ENCODE peak calls at places on chromosome 3, in five cellular contexts. R is CD4-positive, alpha-beta T cell; A is fibroblast of lung; J is AG04450; K is body of pancreas. F is an unnamed sample. For H3K27me3 and H3K9me3, the result is how much of the 10 kb centered on the place peaks cover.

GRCh38 chr3:105869982-105870381 is 1.2 kb upstream of the CBLB start:
- DNase-seq in K (no peak), J (no peak), A (no peak), R (no peak), F (no peak)

GRCh38 chr3:179414804-179415203 is 36.5 kb downstream of the GNB4 start:
- DNase-seq in K (no peak), J (no peak), A (no peak), R (no peak), F (no peak)

GRCh38 chr3:173191611-173192010 is 50.6 kb upstream of the SPATA16 start:
- DNase-seq in A (peak), R (no peak), K (no peak), J (no peak), F (no peak)

GRCh38 chr3:50825841-50826240 is 151.1 kb downstream of the DOCK3 start:
- DNase-seq in A (peak), J (no peak), K (no peak), R (no peak), F (no peak)

GRCh38 chr3:126527455-126528211 is 3.7 kb downstream of the CHST13 start:
- DNase-seq in A (no peak), K (no peak), J (no peak), R (no peak), F (no peak)

GRCh38 chr3:45455040-45455439 is 66.7 kb downstream of the LARS2 start:
- DNase-seq in K (no peak), J (no peak), R (no peak), A (no peak), F (no peak)

GRCh38 chr3:79491029-79491634 is 276.7 kb downstream of the ROBO1 start:
- DNase-seq in A (peak), R (no peak), J (no peak), K (no peak), F (no peak)

GRCh38 chr3:124558898-124559649 is 171.2 kb upstream of the UMPS start:
- DNase-seq in K (peak), R (no peak), J (peak), A (peak), F (peak)

GRCh38 chr3:70433091-70433490 is 120.7 kb upstream of the MDFIC2 start:
- DNase-seq in K (no peak), A (peak), R (no peak), J (no peak), F (no peak)

GRCh38 chr3:57910988-57911387 is 97.2 kb upstream of the FLNB start:
- DNase-seq in K (no peak), J (no peak), A (peak), R (no peak), F (peak)

GRCh38 chr3:132008841-132009638 is 25.8 kb downstream of the CPNE4 start:
- DNase-seq in J (no peak), R (no peak), A (peak), K (no peak), F (peak)

GRCh38 chr3:99325407-99325806 is 313.0 kb upstream of the COL8A1 start:
- DNase-seq in A (no peak), K (no peak), R (no peak), J (no peak), F (no peak)

GRCh38 chr3:32817195-32817560 is 619 bp upstream of the TRIM71 start:
- DNase-seq in A (no peak), K (no peak), J (no peak), R (no peak), F (no peak)

GRCh38 chr3:52529376-52530333 is 4.0 kb downstream of the NT5DC2 start:
- DNase-seq in K (no peak), J (no peak), A (peak), R (no peak), F (peak)

GRCh38 chr3:49500408-49501257 is 30.6 kb downstream of the DAG1 start:
- DNase-seq in K (peak), J (peak), R (no peak), A (peak), F (peak)

GRCh38 chr3:133662256-133662773 is 574 bp upstream of the TOPBP1 start:
- DNase-seq in A (peak), J (no peak), R (no peak), K (no peak), F (no peak)

GRCh38 chr3:43394071-43394501 is 107.7 kb downstream of the SNRK start:
- DNase-seq in R (no peak), A (peak), J (no peak), K (peak), F (no peak)

GRCh38 chr3:156160653-156161052 is 40.3 kb downstream of the KCNAB1 start:
- DNase-seq in A (peak), R (no peak), J (no peak), K (no peak), F (no peak)

GRCh38 chr3:141875893-141876380 is 506 bp upstream of the ATP1B3 start:
- DNase-seq in A (peak), R (peak), J (no peak), K (peak), F (peak)

GRCh38 chr3:17157713-17158112 is 273.0 kb downstream of the PLCL2 start:
- DNase-seq in A (peak), J (no peak), R (no peak), K (no peak), F (no peak)

GRCh38 chr3:8884630-8885290 is 78.5 kb downstream of the RAD18 start:
- DNase-seq in J (no peak), R (no peak), A (peak), K (no peak), F (no peak)

GRCh38 chr3:149448331-149448831 is 26.1 kb upstream of the TM4SF4 start:
- DNase-seq in A (peak), K (no peak), J (no peak), R (no peak), F (no peak)

GRCh38 chr3:123732447-123732846 is 147.6 kb upstream of the HACD2 start:
- DNase-seq in A (peak), R (no peak), K (no peak), J (peak), F (no peak)

GRCh38 chr3:50516048-50516871 is 12.8 kb upstream of the CACNA2D2 start:
- DNase-seq in K (no peak), J (no peak), R (no peak), A (no peak), F (peak)

GRCh38 chr3:142929109-142929508 is 34.4 kb downstream of the PAQR9 start:
- DNase-seq in A (peak), R (no peak), J (no peak), K (peak), F (peak)

GRCh38 chr3:177358968-177359600 is 161.8 kb upstream of the TBL1XR1 start:
- DNase-seq in A (peak), J (no peak), R (peak), K (no peak), F (peak)

GRCh38 chr3:128133273-128133883 is 9.8 kb upstream of the RUVBL1 start:
- DNase-seq in A (peak), K (peak), J (peak), R (peak), F (peak)

GRCh38 chr3:182692685-182693084 is 100.6 kb upstream of the ATP11B start:
- DNase-seq in K (no peak), J (no peak), R (no peak), A (no peak), F (no peak)

GRCh38 chr3:27591811-27592210 is 107.6 kb upstream of the SLC4A7 start:
- DNase-seq in A (peak), K (no peak), J (no peak), R (no peak), F (no peak)

DNA sequence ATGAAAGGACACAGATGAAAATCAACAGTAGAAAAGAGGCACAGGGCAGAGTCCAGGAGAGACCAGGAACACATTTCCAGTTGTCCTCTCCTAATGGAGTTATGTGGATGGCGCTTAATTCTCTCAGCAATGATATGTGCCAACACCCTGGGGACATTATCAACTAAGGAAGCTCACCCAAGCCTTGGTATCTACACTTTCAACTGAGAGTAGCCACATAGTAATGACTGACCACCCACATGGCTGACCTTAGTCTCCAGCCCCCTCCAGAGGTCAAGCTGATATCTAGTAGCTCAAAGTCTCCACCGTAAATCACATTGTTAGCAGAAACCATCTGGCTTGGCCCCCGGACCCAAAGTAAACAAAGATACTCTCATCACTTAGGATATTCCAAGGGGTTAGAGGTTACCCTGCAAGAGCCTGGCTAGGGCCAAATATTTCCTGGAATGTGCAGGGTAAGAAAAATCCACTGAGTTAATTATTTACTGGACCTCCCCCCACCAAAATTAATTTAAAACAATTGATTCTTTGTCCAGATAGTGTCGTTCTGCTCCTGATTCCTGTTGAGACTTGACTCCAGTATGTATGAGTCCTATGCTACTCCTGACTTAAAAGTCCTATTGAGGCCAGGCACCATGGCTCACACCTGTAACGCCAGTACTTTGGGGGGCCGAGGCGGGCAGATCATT is 24.8 kb downstream of the GABRR3 start:
- DNase-seq in A (no peak), K (no peak), J (no peak), R (no peak), F (no peak)
- TF ChIP-seq CTCF in A (no peak), K (no peak), J (no peak), R (no peak), F (no peak)

DNA sequence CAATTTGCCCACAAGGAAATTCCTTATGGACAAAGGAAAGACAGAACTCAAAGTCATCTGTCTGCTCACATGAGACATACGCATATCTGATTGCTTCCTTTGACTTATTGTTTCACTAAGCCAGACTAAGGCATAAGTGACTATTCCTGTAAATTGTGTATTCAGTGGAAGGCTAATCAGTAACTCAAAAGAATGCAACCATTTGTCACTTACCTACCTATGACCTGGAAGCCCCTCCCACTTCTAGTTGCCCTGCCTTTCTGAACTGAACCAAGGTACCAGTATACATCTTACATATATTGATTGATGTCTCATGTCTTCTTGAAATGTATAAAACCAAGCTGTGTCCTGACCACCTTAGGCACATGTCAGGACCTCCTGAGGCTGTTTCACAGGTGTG is 53.5 kb upstream of the PROK2 start:
- DNase-seq in K (no peak), J (no peak), R (no peak), A (no peak), F (no peak)
- H3K27me3 ChIP-seq in K (under half), J (under half), R (under half), A (under half), F (under half)

GRCh38 chr3:2283818-2284217 is 185.2 kb downstream of the CNTN4 start:
- DNase-seq in K (no peak), R (no peak), J (no peak), A (no peak), F (no peak)
- H3K9me3 ChIP-seq in K (under half), R (under half), J (under half), A (under half), F (under half)

GRCh38 chr3:159988617-159989251 is at the start of gene IL12A:
- DNase-seq in K (peak), R (peak), J (no peak), A (peak), F (peak)

GRCh38 chr3:159982442-159982841 is 6.2 kb upstream of the IL12A start:
- DNase-seq in J (no peak), K (no peak), A (no peak), R (no peak), F (no peak)

GRCh38 chr3:159991591-159991990 is 3.0 kb downstream of the IL12A start:
- DNase-seq in R (no peak), K (no peak), A (no peak), J (no peak), F (no peak)

GRCh38 chr3:159989973-159990846 is 1.6 kb downstream of the IL12A start:
- DNase-seq in K (no peak), J (no peak), A (no peak), R (no peak), F (no peak)

GRCh38 chr3:159987291-159987711 is 1.3 kb upstream of the IL12A start:
- DNase-seq in A (peak), R (no peak), K (no peak), J (no peak), F (no peak)
- TF ChIP-seq CTCF in A (peak), R (no peak), K (no peak), J (peak), F (peak)

DNA sequence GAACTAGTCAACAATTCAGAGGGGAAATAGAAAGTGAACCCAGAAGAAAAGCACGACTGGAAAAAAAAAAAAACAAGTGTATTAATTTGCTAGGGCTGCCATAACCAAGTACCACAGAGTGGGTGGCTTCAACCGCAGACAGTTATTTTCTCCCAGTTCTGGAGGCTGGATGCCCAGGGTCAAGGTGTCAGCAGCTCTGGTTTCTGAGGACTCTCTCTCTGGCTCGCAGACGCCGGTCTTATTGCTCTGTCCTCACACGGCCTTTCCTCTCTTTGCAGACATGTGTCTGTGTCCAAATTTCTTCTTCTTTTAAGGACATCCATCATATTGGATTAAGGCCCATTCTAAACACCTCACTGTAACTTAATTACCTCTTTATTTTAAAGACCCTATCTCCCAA is 291.8 kb downstream of the XXYLT1 start:
- DNase-seq in R (no peak), K (no peak), J (no peak), A (no peak), F (no peak)
- H3K27me3 ChIP-seq in R (under half), K (under half), J (under half), A (under half), F (under half)

GRCh38 chr3:39398700-39399099 is 7.8 kb upstream of the RPSA start:
- DNase-seq in R (no peak), A (no peak), J (no peak), K (no peak), F (no peak)
- H3K9me3 ChIP-seq in R (under half), A (under half), J (under half), K (under half), F (under half)

DNA sequence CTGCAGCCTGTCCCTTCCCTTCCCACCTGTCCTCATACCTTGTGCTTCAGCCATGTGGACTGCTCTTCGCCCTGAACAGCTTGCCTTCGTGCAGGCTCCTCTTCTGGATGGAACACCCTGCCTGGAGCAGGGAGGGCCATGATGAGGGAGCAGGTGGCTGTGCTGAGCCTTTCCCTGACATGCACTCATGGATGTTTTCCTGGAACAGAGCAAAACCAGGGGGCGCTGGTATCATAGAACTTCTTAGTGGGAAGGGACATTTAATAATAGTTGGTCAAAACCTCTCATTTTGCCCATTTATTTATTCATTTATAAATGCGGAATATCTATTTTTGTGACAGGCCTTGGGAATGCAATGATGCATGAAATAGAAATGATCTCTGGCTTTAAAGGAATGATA is 149.3 kb downstream of the CACNA1D start:
- DNase-seq in K (no peak), R (no peak), A (no peak), J (no peak), F (no peak)
- TF ChIP-seq CTCF in K (no peak), R (no peak), A (no peak), J (no peak), F (peak)